ENCODE peak calls at places on chromosome 12, in six cellular contexts. One of them, this sample, is unnamed.

GRCh38 chr12:106282457-106283097 is 20.0 kb upstream of the TCP11L2 start:
- DNase-seq in IMR-90: peak
- DNase-seq in H9: peak
- DNase-seq in neuronal stem cell: peak
- DNase-seq in mesenchymal stem cell: peak
- DNase-seq in H1: peak
- DNase-seq in this sample: peak

GRCh38 chr12:127809236-127809635 is 457.7 kb upstream of the TMEM132C start:
- DNase-seq in IMR-90: no peak
- DNase-seq in H9: no peak
- DNase-seq in neuronal stem cell: no peak
- DNase-seq in mesenchymal stem cell: peak
- DNase-seq in H1: no peak
- DNase-seq in this sample: peak

GRCh38 chr12:89162704-89163261 is 189.5 kb downstream of the DUSP6 start:
- DNase-seq in IMR-90: peak
- DNase-seq in H9: no peak
- DNase-seq in neuronal stem cell: no peak
- DNase-seq in mesenchymal stem cell: peak
- DNase-seq in H1: no peak
- DNase-seq in this sample: peak

GRCh38 chr12:11576104-11576503 is 73.4 kb upstream of the ETV6 start:
- DNase-seq in IMR-90: peak
- DNase-seq in H9: no peak
- DNase-seq in neuronal stem cell: no peak
- DNase-seq in mesenchymal stem cell: peak
- DNase-seq in H1: no peak
- DNase-seq in this sample: no peak

GRCh38 chr12:49891012-49891411 is 12.7 kb downstream of the FAIM2 start:
- DNase-seq in IMR-90: no peak
- DNase-seq in H9: no peak
- DNase-seq in neuronal stem cell: no peak
- DNase-seq in mesenchymal stem cell: no peak
- DNase-seq in H1: no peak
- DNase-seq in this sample: no peak

GRCh38 chr12:104958946-104959841 is 1.1 kb upstream of the SLC41A2 start:
- DNase-seq in IMR-90: peak
- DNase-seq in H9: peak
- DNase-seq in neuronal stem cell: no peak
- DNase-seq in mesenchymal stem cell: peak
- DNase-seq in H1: no peak
- DNase-seq in this sample: peak

GRCh38 chr12:116604151-116604550 is 45.0 kb downstream of the MAP1LC3B2 start:
- DNase-seq in IMR-90: no peak
- DNase-seq in H9: no peak
- DNase-seq in neuronal stem cell: no peak
- DNase-seq in mesenchymal stem cell: peak
- DNase-seq in H1: no peak
- DNase-seq in this sample: no peak

GRCh38 chr12:112170376-112170775 is 45.0 kb downstream of the TRAFD1 start:
- DNase-seq in IMR-90: no peak
- DNase-seq in H9: no peak
- DNase-seq in neuronal stem cell: no peak
- DNase-seq in mesenchymal stem cell: no peak
- DNase-seq in H1: no peak
- DNase-seq in this sample: no peak

GRCh38 chr12:4960030-4960429 is 50.3 kb downstream of the KCNA1 start:
- DNase-seq in IMR-90: no peak
- DNase-seq in H9: no peak
- DNase-seq in neuronal stem cell: no peak
- DNase-seq in mesenchymal stem cell: no peak
- DNase-seq in H1: no peak
- DNase-seq in this sample: no peak

GRCh38 chr12:50019524-50019923 is 5.8 kb downstream of the RACGAP1 start:
- DNase-seq in IMR-90: no peak
- DNase-seq in H9: no peak
- DNase-seq in neuronal stem cell: no peak
- DNase-seq in mesenchymal stem cell: no peak
- DNase-seq in H1: no peak
- DNase-seq in this sample: no peak

GRCh38 chr12:96472384-96472783 is 17.0 kb upstream of the CFAP54 start:
- DNase-seq in IMR-90: no peak
- DNase-seq in H9: no peak
- DNase-seq in neuronal stem cell: no peak
- DNase-seq in mesenchymal stem cell: no peak
- DNase-seq in H1: no peak
- DNase-seq in this sample: no peak

GRCh38 chr12:106794369-106794768 is 19.9 kb downstream of the RIC8B start:
- DNase-seq in IMR-90: peak
- DNase-seq in H9: no peak
- DNase-seq in neuronal stem cell: no peak
- DNase-seq in mesenchymal stem cell: peak
- DNase-seq in H1: no peak
- DNase-seq in this sample: peak

GRCh38 chr12:39235990-39236767 is 206.7 kb downstream of the KIF21A start:
- DNase-seq in IMR-90: no peak
- DNase-seq in H9: no peak
- DNase-seq in neuronal stem cell: no peak
- DNase-seq in mesenchymal stem cell: peak
- DNase-seq in H1: no peak
- DNase-seq in this sample: no peak

GRCh38 chr12:122026706-122027328 is 5.1 kb downstream of the BCL7A start:
- DNase-seq in IMR-90: no peak
- DNase-seq in H9: peak
- DNase-seq in neuronal stem cell: no peak
- DNase-seq in mesenchymal stem cell: no peak
- DNase-seq in H1: no peak
- DNase-seq in this sample: no peak

GRCh38 chr12:104604995-104605675 is 148.4 kb downstream of the CHST11 start:
- DNase-seq in IMR-90: no peak
- DNase-seq in H9: peak
- DNase-seq in neuronal stem cell: no peak
- DNase-seq in mesenchymal stem cell: peak
- DNase-seq in H1: peak
- DNase-seq in this sample: peak

GRCh38 chr12:77210724-77211123 is 145.4 kb upstream of the E2F7 start:
- DNase-seq in IMR-90: no peak
- DNase-seq in H9: no peak
- DNase-seq in neuronal stem cell: no peak
- DNase-seq in mesenchymal stem cell: no peak
- DNase-seq in H1: no peak
- DNase-seq in this sample: no peak

GRCh38 chr12:80936642-80937390 is 918 bp downstream of the LIN7A start:
- DNase-seq in IMR-90: peak
- DNase-seq in H9: peak
- DNase-seq in neuronal stem cell: peak
- DNase-seq in mesenchymal stem cell: peak
- DNase-seq in H1: peak
- DNase-seq in this sample: peak

GRCh38 chr12:84397279-84397678 is 515.3 kb downstream of the SLC6A15 start:
- DNase-seq in IMR-90: no peak
- DNase-seq in H9: no peak
- DNase-seq in neuronal stem cell: no peak
- DNase-seq in mesenchymal stem cell: no peak
- DNase-seq in H1: no peak
- DNase-seq in this sample: no peak

GRCh38 chr12:49482095-49483051 is 56.5 kb upstream of the KCNH3 start:
- DNase-seq in IMR-90: peak
- DNase-seq in H9: peak
- DNase-seq in neuronal stem cell: no peak
- DNase-seq in mesenchymal stem cell: no peak
- DNase-seq in H1: no peak
- DNase-seq in this sample: peak

GRCh38 chr12:52195065-52195730 is 3.4 kb upstream of the KRT80 start:
- DNase-seq in IMR-90: peak
- DNase-seq in H9: no peak
- DNase-seq in neuronal stem cell: no peak
- DNase-seq in mesenchymal stem cell: no peak
- DNase-seq in H1: no peak
- DNase-seq in this sample: peak

GRCh38 chr12:12807970-12808702 is 5.0 kb upstream of the DDX47 start:
- DNase-seq in IMR-90: peak
- DNase-seq in H9: no peak
- DNase-seq in neuronal stem cell: no peak
- DNase-seq in mesenchymal stem cell: peak
- DNase-seq in H1: no peak
- DNase-seq in this sample: no peak

GRCh38 chr12:49922349-49923034 is 18.8 kb upstream of the FAIM2 start:
- DNase-seq in IMR-90: no peak
- DNase-seq in H9: peak
- DNase-seq in neuronal stem cell: no peak
- DNase-seq in mesenchymal stem cell: no peak
- DNase-seq in H1: no peak
- DNase-seq in this sample: no peak

GRCh38 chr12:105705765-105706164 is 375.3 kb downstream of the C12orf75 start:
- DNase-seq in IMR-90: peak
- DNase-seq in H9: peak
- DNase-seq in neuronal stem cell: peak
- DNase-seq in mesenchymal stem cell: peak
- DNase-seq in H1: peak
- DNase-seq in this sample: no peak

GRCh38 chr12:24901975-24902461 is 46.9 kb downstream of the BCAT1 start:
- DNase-seq in IMR-90: no peak
- DNase-seq in H9: peak
- DNase-seq in neuronal stem cell: peak
- DNase-seq in mesenchymal stem cell: no peak
- DNase-seq in H1: peak
- DNase-seq in this sample: no peak

GRCh38 chr12:118187746-118188390 is 51.9 kb downstream of the PEBP1 start:
- DNase-seq in IMR-90: no peak
- DNase-seq in H9: no peak
- DNase-seq in neuronal stem cell: no peak
- DNase-seq in mesenchymal stem cell: no peak
- DNase-seq in H1: no peak
- DNase-seq in this sample: peak

GRCh38 chr12:22702690-22703089 is 77.7 kb downstream of the ETNK1 start:
- DNase-seq in IMR-90: no peak
- DNase-seq in H9: no peak
- DNase-seq in neuronal stem cell: no peak
- DNase-seq in mesenchymal stem cell: no peak
- DNase-seq in H1: no peak
- DNase-seq in this sample: peak

GRCh38 chr12:22700126-22700525 is 75.2 kb downstream of the ETNK1 start:
- DNase-seq in IMR-90: peak
- DNase-seq in H9: no peak
- DNase-seq in neuronal stem cell: no peak
- DNase-seq in mesenchymal stem cell: no peak
- DNase-seq in H1: no peak
- DNase-seq in this sample: no peak
- H4K91ac ChIP-seq in IMR-90: no peak
- H4K91ac ChIP-seq in H9: no peak
- H4K91ac ChIP-seq in neuronal stem cell: no peak
- H4K91ac ChIP-seq in mesenchymal stem cell: no peak
- H4K91ac ChIP-seq in H1: no peak
- H4K91ac ChIP-seq in this sample: no peak

GRCh38 chr12:9070351-9070750 is 45.4 kb downstream of the A2M start:
- DNase-seq in IMR-90: no peak
- DNase-seq in H9: no peak
- DNase-seq in neuronal stem cell: no peak
- DNase-seq in mesenchymal stem cell: no peak
- DNase-seq in H1: no peak
- DNase-seq in this sample: no peak
- H4K91ac ChIP-seq in IMR-90: no peak
- H4K91ac ChIP-seq in H9: no peak
- H4K91ac ChIP-seq in neuronal stem cell: no peak
- H4K91ac ChIP-seq in mesenchymal stem cell: no peak
- H4K91ac ChIP-seq in H1: no peak
- H4K91ac ChIP-seq in this sample: no peak

GRCh38 chr12:55965240-55965639 is 602 bp downstream of the PMEL start:
- DNase-seq in IMR-90: no peak
- DNase-seq in H9: peak
- DNase-seq in neuronal stem cell: peak
- DNase-seq in mesenchymal stem cell: no peak
- DNase-seq in H1: peak
- DNase-seq in this sample: no peak

GRCh38 chr12:55969356-55969755 is 2.7 kb downstream of the CDK2 start:
- DNase-seq in IMR-90: no peak
- DNase-seq in H9: no peak
- DNase-seq in neuronal stem cell: no peak
- DNase-seq in mesenchymal stem cell: no peak
- DNase-seq in H1: no peak
- DNase-seq in this sample: no peak

GRCh38 chr12:55966408-55967281 is at the start of gene CDK2:
- DNase-seq in IMR-90: peak
- DNase-seq in H9: peak
- DNase-seq in neuronal stem cell: peak
- DNase-seq in mesenchymal stem cell: peak
- DNase-seq in H1: peak
- DNase-seq in this sample: peak

GRCh38 chr12:55965941-55966407 is at the start of gene PMEL:
- DNase-seq in IMR-90: no peak
- DNase-seq in H9: peak
- DNase-seq in neuronal stem cell: peak
- DNase-seq in mesenchymal stem cell: peak
- DNase-seq in H1: peak
- DNase-seq in this sample: no peak

DNA sequence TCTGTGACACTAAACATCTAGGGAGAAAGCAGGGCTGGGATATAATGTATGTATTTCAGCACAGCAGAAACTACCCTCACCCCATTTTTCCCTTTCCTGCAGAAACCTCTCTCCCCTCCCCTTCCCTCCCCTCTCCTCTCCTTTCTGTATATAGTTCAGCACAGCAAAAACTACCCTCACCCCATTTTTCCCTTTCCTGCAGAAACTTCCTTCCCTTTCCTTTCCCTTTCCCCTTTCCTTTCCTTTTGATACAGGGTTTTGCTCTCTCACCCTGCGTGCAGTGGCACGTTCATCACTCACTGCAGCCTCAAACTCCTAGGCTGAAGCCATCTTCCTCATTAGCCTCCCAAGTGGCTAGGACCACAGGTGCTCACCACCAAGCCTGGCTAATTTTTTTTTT is 2.1 kb downstream of the PMEL start:
- DNase-seq in IMR-90: no peak
- DNase-seq in H9: no peak
- DNase-seq in neuronal stem cell: no peak
- DNase-seq in mesenchymal stem cell: no peak
- DNase-seq in H1: no peak
- DNase-seq in this sample: no peak
- H4K91ac ChIP-seq in IMR-90: no peak
- H4K91ac ChIP-seq in H9: no peak
- H4K91ac ChIP-seq in neuronal stem cell: no peak
- H4K91ac ChIP-seq in mesenchymal stem cell: no peak
- H4K91ac ChIP-seq in H1: no peak
- H4K91ac ChIP-seq in this sample: no peak

DNA sequence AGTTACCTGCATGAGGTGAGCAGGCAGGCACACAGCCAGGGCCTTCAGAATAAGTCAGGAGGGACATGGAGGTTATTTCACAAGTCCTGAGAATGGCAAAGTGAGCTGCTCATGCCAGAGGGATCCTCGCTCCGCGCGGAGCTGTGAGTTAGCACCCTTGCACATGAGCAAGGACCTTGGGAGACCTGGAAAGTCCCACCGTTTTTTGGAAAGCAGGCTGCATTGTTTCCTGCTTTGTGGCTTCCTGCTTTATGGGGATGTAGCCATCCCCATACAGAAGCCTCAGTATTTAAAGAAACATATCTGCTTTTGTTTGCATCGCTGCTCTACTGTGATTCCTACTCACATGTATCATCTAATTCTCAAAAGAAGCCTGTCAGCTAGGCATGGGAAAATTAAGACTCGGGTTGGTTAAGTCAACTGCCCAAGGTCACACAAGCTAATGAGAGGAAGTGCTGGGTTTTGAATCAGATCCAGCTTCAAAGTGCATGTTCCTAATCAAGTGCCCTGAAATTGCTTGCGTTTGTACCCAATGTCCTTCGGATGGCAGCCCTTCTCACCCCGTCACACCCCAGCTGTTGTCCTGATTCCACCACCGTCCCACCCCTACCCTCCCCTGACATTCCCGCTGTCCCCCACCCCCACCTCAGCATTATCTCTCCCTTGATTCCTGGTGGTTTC is 106.2 kb downstream of the CRACR2A start:
- DNase-seq in IMR-90: no peak
- DNase-seq in H9: no peak
- DNase-seq in neuronal stem cell: no peak
- DNase-seq in mesenchymal stem cell: no peak
- DNase-seq in H1: no peak
- DNase-seq in this sample: no peak
- H4K91ac ChIP-seq in IMR-90: no peak
- H4K91ac ChIP-seq in H9: no peak
- H4K91ac ChIP-seq in neuronal stem cell: no peak
- H4K91ac ChIP-seq in mesenchymal stem cell: no peak
- H4K91ac ChIP-seq in H1: no peak
- H4K91ac ChIP-seq in this sample: no peak

This sample was measured in trophoblast cell.